ENCODE peak calls at places on chromosomes 2 and 18, in seven cellular contexts. H is H9, W is IMR-90, O is neuronal stem cell, L is H1, Q is trophoblast cell, N is mesenchymal stem cell. Z is an unnamed sample. For H3K4me1, the result is how much of the 10 kb centered on the place peaks cover.

GRCh38 chr2:3073196-3073595 is 304.4 kb downstream of the EIPR1 start:
- DNase-seq in H (no peak), W (no peak), O (no peak), L (no peak), Q (no peak), N (no peak), Z (no peak)

GRCh38 chr2:203484266-203485112 is 50.6 kb downstream of the RAPH1 start:
- DNase-seq in H (peak), W (peak), O (no peak), L (no peak), Q (peak), N (peak), Z (peak)

GRCh38 chr2:239261336-239261735 is 139.5 kb downstream of the HDAC4 start:
- DNase-seq in H (no peak), W (no peak), O (no peak), L (no peak), Q (no peak), N (no peak), Z (no peak)

GRCh38 chr2:120851116-120851773 is 115.6 kb downstream of the GLI2 start:
- DNase-seq in H (no peak), W (no peak), O (no peak), L (no peak), Q (no peak), N (no peak), Z (peak)

GRCh38 chr2:57296795-57297517 is 749.6 kb upstream of the VRK2 start:
- DNase-seq in H (no peak), W (no peak), O (no peak), L (no peak), Q (no peak), N (no peak), Z (no peak)

GRCh38 chr2:192013211-192013610 is 166.3 kb upstream of the CAVIN2 start:
- DNase-seq in H (no peak), W (no peak), O (no peak), L (no peak), Q (peak), N (no peak), Z (no peak)

GRCh38 chr2:226427538-226428307 is 371.9 kb downstream of the IRS1 start:
- DNase-seq in H (no peak), W (peak), O (no peak), L (no peak), Q (peak), N (peak), Z (peak)

GRCh38 chr18:51030537-51031258 is 685 bp downstream of the SMAD4 start:
- DNase-seq in H (peak), W (peak), O (peak), L (no peak), Q (peak), N (peak), Z (peak)

GRCh38 chr2:173187911-173188788 is 112.5 kb downstream of the MAP3K20 start:
- DNase-seq in H (no peak), W (peak), O (no peak), L (no peak), Q (no peak), N (no peak), Z (no peak)

GRCh38 chr2:156447761-156448160 is 11.6 kb downstream of the GPD2 start:
- DNase-seq in H (no peak), W (no peak), O (no peak), L (no peak), Q (no peak), N (no peak), Z (no peak)

GRCh38 chr2:199433204-199433832 is 24.4 kb downstream of the SATB2 start:
- DNase-seq in H (no peak), W (no peak), O (no peak), L (no peak), Q (no peak), N (no peak), Z (peak)

GRCh38 chr2:159030674-159031380 is 62.4 kb downstream of the TANC1 start:
- DNase-seq in H (peak), W (peak), O (peak), L (peak), Q (peak), N (peak), Z (peak)

GRCh38 chr2:25310965-25311865 is 30.5 kb downstream of the DNMT3A start:
- DNase-seq in H (peak), W (no peak), O (no peak), L (no peak), Q (no peak), N (no peak), Z (peak)

GRCh38 chr2:214069254-214069653 is 341.6 kb upstream of the VWC2L start:
- DNase-seq in H (no peak), W (peak), O (no peak), L (no peak), Q (peak), N (peak), Z (peak)

GRCh38 chr2:169072163-169072925 is 3.0 kb downstream of the DHRS9 start:
- DNase-seq in H (no peak), W (no peak), O (no peak), L (no peak), Q (no peak), N (peak), Z (no peak)

GRCh38 chr18:58128286-58129018 is 84.4 kb downstream of the NEDD4L start:
- DNase-seq in H (no peak), W (peak), O (no peak), L (no peak), Q (peak), N (peak), Z (no peak)

GRCh38 chr2:232420463-232421188 is 14.0 kb downstream of the ALPG start:
- DNase-seq in H (peak), W (no peak), O (no peak), L (no peak), Q (peak), N (peak), Z (peak)

GRCh38 chr2:163662141-163662780 is 73.5 kb downstream of the FIGN start:
- DNase-seq in H (no peak), W (peak), O (no peak), L (no peak), Q (peak), N (no peak), Z (peak)

GRCh38 chr2:61763605-61764034 is 90.2 kb downstream of the FAM161A start:
- DNase-seq in H (no peak), W (peak), O (no peak), L (peak), Q (peak), N (peak), Z (no peak)

GRCh38 chr2:3575534-3576324 is 669 bp downstream of the RPS7 start:
- DNase-seq in H (no peak), W (no peak), O (no peak), L (no peak), Q (peak), N (peak), Z (no peak)

GRCh38 chr18:13448028-13448795 is 229.7 kb downstream of the LDLRAD4 start:
- DNase-seq in H (peak), W (no peak), O (no peak), L (no peak), Q (no peak), N (no peak), Z (no peak)

GRCh38 chr18:35770360-35770759 is 188.8 kb downstream of the GALNT1 start:
- DNase-seq in H (no peak), W (no peak), O (no peak), L (no peak), Q (no peak), N (no peak), Z (no peak)

GRCh38 chr2:23367760-23368159 is 17.2 kb upstream of the KLHL29 start:
- DNase-seq in H (no peak), W (peak), O (no peak), L (no peak), Q (no peak), N (no peak), Z (no peak)

GRCh38 chr2:134466141-134466540 is 212.3 kb downstream of the MGAT5 start:
- DNase-seq in H (peak), W (no peak), O (no peak), L (no peak), Q (peak), N (peak), Z (peak)

GRCh38 chr2:70958759-70959158 is 19.7 kb upstream of the ANKRD53 start:
- DNase-seq in H (peak), W (no peak), O (no peak), L (no peak), Q (no peak), N (no peak), Z (no peak)

GRCh38 chr2:177332041-177332991 is 60.3 kb upstream of the AGPS start:
- DNase-seq in H (no peak), W (peak), O (peak), L (no peak), Q (peak), N (peak), Z (peak)

GRCh38 chr18:36265035-36265434 is 32.5 kb upstream of the FHOD3 start:
- DNase-seq in H (no peak), W (no peak), O (no peak), L (no peak), Q (peak), N (peak), Z (peak)

GRCh38 chr2:190221438-190221837 is 98.2 kb downstream of the HIBCH start:
- DNase-seq in H (no peak), W (no peak), O (no peak), L (no peak), Q (no peak), N (no peak), Z (no peak)

GRCh38 chr2:47315490-47315889 is 87.5 kb upstream of the MSH2 start:
- DNase-seq in H (no peak), W (no peak), O (no peak), L (no peak), Q (no peak), N (no peak), Z (no peak)

GRCh38 chr18:78506031-78506461 is 473.6 kb upstream of the SALL3 start:
- DNase-seq in H (peak), W (no peak), O (peak), L (peak), Q (no peak), N (no peak), Z (peak)

GRCh38 chr2:85504434-85505261 is 34.3 kb upstream of the MAT2A start:
- DNase-seq in H (no peak), W (peak), O (no peak), L (no peak), Q (peak), N (peak), Z (no peak)

GRCh38 chr2:108594982-108595464 is 60.8 kb downstream of the LIMS1 start:
- DNase-seq in H (no peak), W (peak), O (no peak), L (no peak), Q (no peak), N (peak), Z (peak)

GRCh38 chr2:48229063-48229462 is 300.9 kb upstream of the STON1 start:
- DNase-seq in H (no peak), W (no peak), O (no peak), L (no peak), Q (no peak), N (no peak), Z (no peak)

GRCh38 chr2:201996006-201996405 is 37.6 kb upstream of the FZD7 start:
- DNase-seq in H (peak), W (no peak), O (no peak), L (peak), Q (no peak), N (no peak), Z (peak)

GRCh38 chr18:70047931-70048603 is 100.4 kb upstream of the CD226 start:
- DNase-seq in H (no peak), W (peak), O (no peak), L (no peak), Q (no peak), N (peak), Z (no peak)

GRCh38 chr2:176356251-176356650 is 87.0 kb downstream of the MTX2 start:
- DNase-seq in H (no peak), W (peak), O (no peak), L (no peak), Q (no peak), N (no peak), Z (no peak)

GRCh38 chr2:199987586-199987985 is 32.2 kb downstream of the MAIP1 start:
- DNase-seq in H (no peak), W (no peak), O (no peak), L (no peak), Q (no peak), N (no peak), Z (no peak)

GRCh38 chr2:11254100-11254536 is 90.3 kb downstream of the ROCK2 start:
- DNase-seq in H (no peak), W (peak), O (no peak), L (no peak), Q (no peak), N (peak), Z (no peak)

GRCh38 chr2:84969511-84970265 is 1.3 kb upstream of the KCMF1 start:
- DNase-seq in H (no peak), W (peak), O (no peak), L (no peak), Q (no peak), N (peak), Z (peak)

GRCh38 chr2:19897623-19898245 is 4.0 kb downstream of the TTC32 start:
- DNase-seq in H (no peak), W (no peak), O (no peak), L (no peak), Q (no peak), N (no peak), Z (no peak)

GRCh38 chr2:69846182-69847067 is 17.0 kb downstream of the GMCL1 start:
- DNase-seq in H (no peak), W (no peak), O (no peak), L (no peak), Q (no peak), N (no peak), Z (no peak)

GRCh38 chr2:69847068-69847828 is 17.8 kb downstream of the GMCL1 start:
- DNase-seq in H (no peak), W (no peak), O (no peak), L (no peak), Q (no peak), N (no peak), Z (peak)

GRCh38 chr2:69844560-69844959 is 15.1 kb downstream of the GMCL1 start:
- DNase-seq in H (no peak), W (no peak), O (no peak), L (no peak), Q (no peak), N (no peak), Z (no peak)

GRCh38 chr2:69843993-69844392 is 14.5 kb downstream of the GMCL1 start:
- DNase-seq in H (no peak), W (no peak), O (no peak), L (no peak), Q (no peak), N (no peak), Z (no peak)

DNA sequence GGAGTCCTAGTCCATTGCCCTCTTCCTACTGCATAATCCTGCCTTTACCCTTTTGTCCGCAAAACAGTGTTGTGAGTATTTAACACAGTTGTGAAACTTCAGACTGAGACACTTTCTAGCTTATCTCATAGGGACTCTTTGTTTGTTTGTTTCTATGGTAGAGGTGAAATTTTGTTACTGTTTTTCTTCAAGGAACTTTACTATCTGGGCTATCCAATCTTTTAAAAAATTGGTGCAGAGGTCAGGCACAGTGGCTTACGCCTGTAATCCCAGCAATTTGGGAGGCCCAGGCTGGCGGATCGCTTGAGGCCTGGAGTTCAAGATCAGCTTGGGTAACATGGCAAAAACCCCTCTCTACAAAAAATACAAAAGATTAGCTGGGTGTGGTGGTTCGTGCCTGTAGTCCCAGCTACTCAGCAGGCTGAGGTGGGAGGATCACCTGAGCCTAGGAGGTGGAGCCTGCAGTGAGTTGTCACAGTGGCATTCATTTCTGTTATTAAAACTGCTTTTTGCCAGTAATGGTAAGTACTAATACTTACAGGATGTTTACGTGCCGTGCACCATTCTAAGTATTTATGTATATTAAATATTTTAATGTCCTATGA is 18.8 kb downstream of the GMCL1 start:
- DNase-seq in H (no peak), W (no peak), O (no peak), L (no peak), Q (peak), N (no peak), Z (no peak)
- H2BK120ac ChIP-seq in H (no peak), W (no peak), O (no peak), L (no peak), Q (no peak), N (no peak), Z (no peak)

GRCh38 chr2:60533114-60534033 is 20.1 kb downstream of the BCL11A start:
- DNase-seq in H (no peak), W (peak), O (no peak), L (no peak), Q (no peak), N (peak), Z (no peak)
- H3K4me1 ChIP-seq in H (under half), W (under half), O (under half), L (half or more), Q (under half), N (under half), Z (under half)

DNA sequence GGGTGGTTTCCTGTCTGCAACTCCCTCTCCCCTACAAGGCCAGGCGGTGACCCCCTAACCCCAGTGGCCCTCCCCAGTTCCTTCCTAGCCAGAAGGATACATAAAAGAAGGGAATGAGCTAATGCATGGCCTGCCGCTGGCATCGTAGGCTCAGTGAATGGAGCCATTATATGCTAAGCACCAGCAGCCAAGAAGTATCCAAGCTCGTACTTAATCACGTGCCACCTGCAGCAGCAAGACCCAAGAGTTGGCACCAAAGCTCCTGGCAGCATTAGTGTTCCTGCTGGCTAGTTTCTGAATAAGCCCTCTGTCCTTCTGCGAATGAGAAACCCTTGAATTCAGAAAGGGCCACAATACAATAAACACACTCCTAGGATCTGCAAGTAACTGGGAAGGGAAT is 4.3 kb downstream of the DBI start:
- DNase-seq in H (no peak), W (no peak), O (no peak), L (no peak), Q (no peak), N (no peak), Z (no peak)
- H2BK120ac ChIP-seq in H (no peak), W (no peak), O (no peak), L (no peak), Q (no peak), N (no peak), Z (no peak)

DNA sequence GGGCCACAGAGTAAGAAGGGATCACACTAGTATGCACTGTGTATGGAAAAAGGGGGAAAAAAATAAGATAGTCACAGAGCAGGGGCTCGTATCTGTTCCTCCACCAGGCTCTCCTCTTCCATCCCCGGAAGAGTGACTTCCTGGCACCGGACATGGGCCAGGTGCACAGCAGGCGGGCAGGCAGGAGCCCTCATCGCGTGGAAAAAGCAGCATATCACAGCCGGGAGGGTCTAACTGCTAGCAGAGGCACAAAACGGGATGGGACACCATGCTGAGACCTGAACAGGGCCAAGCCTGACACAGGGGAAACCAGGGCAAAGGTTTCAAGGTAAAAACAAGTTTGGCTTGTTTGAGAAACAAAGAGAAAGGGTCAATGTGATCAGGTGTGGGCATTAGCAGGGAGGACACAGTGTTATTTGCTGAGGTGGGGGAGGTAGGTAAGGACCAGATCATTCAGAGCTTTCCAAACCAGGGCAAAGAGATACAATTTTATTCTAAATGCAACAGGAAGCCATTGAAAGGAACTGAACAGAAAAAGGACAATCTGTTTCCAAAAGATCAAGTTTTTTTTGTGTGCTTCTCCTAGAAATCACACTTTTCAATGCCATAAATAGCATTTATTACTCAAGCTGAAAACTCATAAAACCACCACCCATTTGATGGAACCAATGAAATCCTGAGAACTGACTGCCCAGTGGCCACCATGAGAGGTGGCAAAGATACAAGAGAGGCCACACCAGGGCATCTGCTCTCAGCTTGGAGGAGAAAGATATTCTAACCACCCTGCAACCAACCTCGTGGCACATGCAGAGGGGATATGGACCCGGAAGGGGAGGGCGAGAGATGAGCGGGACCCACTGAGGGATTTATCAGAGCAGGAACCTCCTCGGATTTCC is 9.2 kb downstream of the CYB5A start:
- DNase-seq in H (peak), W (no peak), O (no peak), L (no peak), Q (peak), N (no peak), Z (peak)
- H3K4me1 ChIP-seq in H (under half), W (under half), O (under half), L (under half), Q (under half), N (under half), Z (under half)

GRCh38 chr18:76251691-76252090 is 243.4 kb downstream of the ZNF516 start:
- DNase-seq in H (no peak), W (no peak), O (no peak), L (no peak), Q (no peak), N (no peak), Z (no peak)
- H2BK120ac ChIP-seq in H (no peak), W (no peak), O (no peak), L (no peak), Q (no peak), N (no peak), Z (no peak)

GRCh38 chr18:79775441-79776221 is 22.1 kb upstream of the KCNG2 start:
- DNase-seq in H (no peak), W (no peak), O (no peak), L (no peak), Q (no peak), N (no peak), Z (no peak)

GRCh38 chr18:79778291-79778791 is 19.4 kb upstream of the KCNG2 start:
- DNase-seq in H (no peak), W (no peak), O (no peak), L (no peak), Q (no peak), N (no peak), Z (no peak)

GRCh38 chr18:79779021-79779699 is 18.6 kb upstream of the KCNG2 start:
- DNase-seq in H (no peak), W (no peak), O (no peak), L (no peak), Q (no peak), N (no peak), Z (no peak)

GRCh38 chr18:79774111-79774510 is 23.6 kb upstream of the KCNG2 start:
- DNase-seq in H (no peak), W (no peak), O (no peak), L (no peak), Q (no peak), N (no peak), Z (no peak)

DNA sequence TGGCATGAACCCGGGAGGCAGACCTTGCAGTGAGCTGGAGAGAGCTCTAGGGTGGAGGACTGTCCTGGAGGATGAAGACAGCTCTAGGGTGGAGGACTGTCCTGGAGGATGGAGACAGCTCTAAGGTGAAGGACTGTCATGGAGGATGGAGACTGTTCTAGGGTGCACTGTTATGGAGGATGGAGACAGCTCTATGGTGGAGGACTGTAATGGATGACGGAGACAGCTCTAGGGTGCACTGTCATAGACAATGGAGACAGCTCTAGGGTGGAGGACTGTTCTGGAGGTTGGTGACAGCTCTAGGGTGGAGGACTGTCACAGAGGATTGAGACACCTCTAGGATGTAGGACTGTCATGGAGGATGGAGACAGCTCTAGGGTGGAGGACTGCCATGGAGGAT is 21.1 kb upstream of the KCNG2 start:
- DNase-seq in H (no peak), W (no peak), O (no peak), L (no peak), Q (no peak), N (no peak), Z (no peak)
- H3K4me1 ChIP-seq in H (under half), W (under half), O (under half), L (under half), Q (under half), N (under half), Z (under half)